ENCODE peak calls at places on chromosomes 12 and 14, in nine cellular contexts. O is GM04504; B is choroid plexus epithelial cell; Y is SK-N-DZ; N is neural crest cell; J is heart right ventricle; Q is CD4-positive, alpha-beta memory T cell; Z is fibroblast of mammary gland; I is ovary. X is an unnamed sample.
A peak's percentile ranks its signal among the peaks of the same experiment; 100 is the strongest.

GRCh38 chr14:77562681-77563080 is 53.8 kb downstream of the SPTLC2 start:
- DNase-seq in Z (peak; percentile 79), B (peak; percentile 93), Y (no peak), N (no peak), J (no peak), I (no peak), O (no peak), Q (no peak), X (no peak)

GRCh38 chr12:107377596-107378385 is 284.4 kb upstream of the CRY1 start:
- DNase-seq in J (no peak), N (no peak), B (no peak), Q (no peak), O (no peak), Z (peak; percentile 20), Y (no peak), I (no peak), X (no peak)

GRCh38 chr14:90427848-90428426 is 31.1 kb downstream of the CALM1 start:
- DNase-seq in Y (no peak), O (no peak), I (no peak), J (peak; percentile 28), Q (no peak), B (no peak), Z (no peak), N (no peak), X (no peak)

GRCh38 chr14:57748279-57748678 is 117.6 kb downstream of the SLC35F4 start:
- DNase-seq in Y (no peak), Z (peak; percentile 30), B (no peak), N (no peak), I (no peak), J (no peak), Q (no peak), O (no peak), X (no peak)

GRCh38 chr12:113242018-113242418 is 20.8 kb downstream of the TPCN1 start:
- DNase-seq in B (no peak), Z (peak; percentile 31), N (no peak), J (no peak), Q (no peak), I (no peak), O (no peak), Y (no peak), X (no peak)

GRCh38 chr14:81193924-81194633 is 26.7 kb downstream of the GTF2A1 start:
- DNase-seq in B (peak; percentile 62), Z (no peak), I (no peak), Y (no peak), Q (no peak), O (no peak), N (no peak), J (no peak), X (no peak)

GRCh38 chr12:111158992-111159391 is 209.9 kb downstream of the PHETA1 start:
- DNase-seq in I (no peak), B (no peak), Q (no peak), Y (no peak), N (no peak), Z (no peak), J (no peak), O (no peak), X (no peak)

GRCh38 chr14:67270354-67270753 is 29.1 kb downstream of the PALS1 start:
- DNase-seq in Y (no peak), Z (no peak), I (no peak), B (peak; percentile 26), J (no peak), N (no peak), Q (no peak), O (no peak), X (no peak)

GRCh38 chr12:53795927-53796326 is 44.1 kb upstream of the CISTR start:
- DNase-seq in O (no peak), I (no peak), N (no peak), J (no peak), Q (no peak), B (no peak), Y (peak; percentile 19), Z (no peak), X (no peak)

GRCh38 chr12:112978163-112979081 is at the start of gene OAS2:
- DNase-seq in N (no peak), Q (peak; percentile 92), Y (no peak), O (peak; percentile 76), B (peak; percentile 83), J (peak; percentile 23), I (peak; percentile 23), Z (peak; percentile 76), X (peak; percentile 64)

GRCh38 chr14:91390165-91390778 is 27.3 kb downstream of the CCDC88C start:
- DNase-seq in Q (peak; percentile 57), Z (no peak), O (no peak), N (no peak), I (no peak), J (no peak), B (no peak), Y (no peak), X (no peak)

GRCh38 chr12:4908694-4909396 is 860 bp upstream of the KCNA1 start:
- DNase-seq in N (peak; percentile 57), B (no peak), Y (peak; percentile 72), Z (peak; percentile 44), J (no peak), Q (no peak), I (no peak), O (no peak), X (no peak)

GRCh38 chr14:29085546-29085945 is 319.0 kb downstream of the FOXG1 start:
- DNase-seq in O (no peak), I (no peak), N (no peak), J (no peak), Q (no peak), B (peak; percentile 57), Y (no peak), Z (peak; percentile 26), X (no peak)

GRCh38 chr14:56782701-56783100 is 27.6 kb downstream of the OTX2 start:
- DNase-seq in Q (no peak), I (no peak), O (no peak), B (no peak), J (no peak), Z (peak; percentile 15), Y (no peak), N (no peak), X (no peak)

GRCh38 chr14:33949051-33950037 is 1.5 kb downstream of the EGLN3 start:
- DNase-seq in Y (no peak), J (no peak), O (no peak), N (no peak), B (no peak), Z (no peak), Q (no peak), I (no peak), X (no peak)

GRCh38 chr14:90368946-90369721 is 27.7 kb upstream of the CALM1 start:
- DNase-seq in Q (no peak), Z (peak; percentile 67), B (peak; percentile 21), Y (no peak), I (no peak), O (no peak), J (no peak), N (no peak), X (no peak)

GRCh38 chr14:93219103-93219726 is 12.2 kb downstream of the UBR7 start:
- DNase-seq in O (no peak), I (no peak), B (peak; percentile 80), N (no peak), Y (peak; percentile 34), Z (peak; percentile 72), J (no peak), Q (peak; percentile 69), X (peak; percentile 38)

GRCh38 chr14:52522033-52522432 is 30.3 kb downstream of the TXNDC16 start:
- DNase-seq in Z (no peak), J (no peak), O (no peak), Y (no peak), N (no peak), I (no peak), B (no peak), Q (no peak), X (no peak)

GRCh38 chr12:132308311-132309161 is 20.9 kb downstream of the GALNT9 start:
- DNase-seq in J (no peak), N (no peak), B (no peak), O (no peak), Q (no peak), Z (no peak), I (no peak), Y (no peak), X (no peak)

GRCh38 chr14:75927564-75928087 is 54.2 kb downstream of the TGFB3 start:
- DNase-seq in B (no peak), Y (no peak), Z (no peak), I (no peak), J (no peak), Q (no peak), N (no peak), O (no peak), X (no peak)

GRCh38 chr14:29734732-29735131 is 192.9 kb downstream of the PRKD1 start:
- DNase-seq in Y (no peak), B (no peak), I (no peak), Z (no peak), Q (no peak), J (no peak), O (no peak), N (no peak), X (no peak)

GRCh38 chr12:50806176-50806575 is 36.5 kb upstream of the TMPRSS12 start:
- DNase-seq in J (no peak), Q (no peak), I (no peak), Y (no peak), N (no peak), B (peak; percentile 9), Z (no peak), O (no peak), X (no peak)

GRCh38 chr14:77303417-77304156 is 17.1 kb downstream of the POMT2 start:
- DNase-seq in N (no peak), O (peak; percentile 86), Y (no peak), Z (peak; percentile 97), Q (no peak), J (no peak), B (peak; percentile 97), I (no peak), X (no peak)

GRCh38 chr12:101637936-101638335 is 43.2 kb downstream of the MYBPC1 start:
- DNase-seq in J (no peak), O (no peak), I (no peak), N (no peak), Y (no peak), B (no peak), Z (no peak), Q (no peak), X (no peak)

GRCh38 chr12:46377678-46378077 is 5.1 kb upstream of the SLC38A2 start:
- DNase-seq in J (no peak), Z (peak; percentile 73), O (no peak), I (no peak), B (peak; percentile 15), N (no peak), Y (no peak), Q (no peak), X (no peak)

GRCh38 chr12:132604108-132605054 is 6.0 kb downstream of the LRCOL1 start:
- DNase-seq in B (no peak), Q (no peak), N (no peak), I (no peak), J (peak; percentile 74), O (no peak), Y (no peak), Z (no peak), X (no peak)

GRCh38 chr12:56258820-56259183 is 618 bp upstream of the ANKRD52 start:
- DNase-seq in Q (no peak), I (no peak), Y (no peak), J (no peak), N (no peak), O (no peak), Z (no peak), B (no peak), X (no peak)

GRCh38 chr14:101034986-101035385 is 131.5 kb upstream of the RTL1 start:
- DNase-seq in N (no peak), J (no peak), Y (no peak), Q (no peak), O (no peak), Z (no peak), B (no peak), I (no peak), X (peak; percentile 26)

GRCh38 chr14:22978487-22978837 is 3.9 kb downstream of the AJUBA start:
- DNase-seq in Y (no peak), Z (peak; percentile 34), J (no peak), O (no peak), I (no peak), Q (no peak), N (no peak), B (no peak), X (no peak)

GRCh38 chr14:77108753-77109152 is 10.7 kb downstream of the CIPC start:
- DNase-seq in N (no peak), Z (no peak), O (no peak), J (no peak), B (no peak), Q (no peak), I (no peak), Y (no peak), X (no peak)

GRCh38 chr12:107231269-107231668 is 137.9 kb upstream of the CRY1 start:
- DNase-seq in Z (no peak), Y (no peak), I (no peak), B (no peak), J (no peak), Q (no peak), O (no peak), N (no peak), X (no peak)

X was measured in left lung.